ENCODE peak calls at places on chromosome 1, in six cellular contexts. W is Karpas-422, F is neuronal stem cell, P is H1, Q is mesenchymal stem cell, B is PC-3. D is an unnamed sample. For H3K4me1, the result is how much of the 10 kb centered on the place peaks cover.

GRCh38 chr1:26295194-26296138 is 11.0 kb downstream of the UBXN11 start:
- DNase-seq in W (no peak), P (no peak), Q (no peak), B (no peak), F (no peak), D (no peak)

GRCh38 chr1:25182629-25183028 is 49.7 kb downstream of the SYF2 start:
- DNase-seq in P (no peak), F (no peak), Q (peak), W (no peak), B (peak), D (peak)

GRCh38 chr1:235972316-235973090 is 92.4 kb downstream of the NID1 start:
- DNase-seq in Q (peak), F (no peak), B (peak), W (peak), P (no peak), D (peak)

GRCh38 chr1:224057461-224058199 is 56.3 kb upstream of the FBXO28 start:
- DNase-seq in B (peak), W (no peak), Q (no peak), P (no peak), F (no peak), D (no peak)

GRCh38 chr1:233386336-233386735 is 58.8 kb downstream of the MAP3K21 start:
- DNase-seq in Q (no peak), F (no peak), W (no peak), P (no peak), B (peak), D (no peak)

GRCh38 chr1:227411066-227411465 is 92.8 kb upstream of the CDC42BPA start:
- DNase-seq in P (no peak), W (no peak), Q (peak), B (no peak), F (no peak), D (peak)

GRCh38 chr1:235720544-235720943 is 71.0 kb upstream of the GNG4 start:
- DNase-seq in P (no peak), B (peak), W (no peak), F (no peak), Q (no peak), D (no peak)

GRCh38 chr1:167128261-167129227 is 34.7 kb downstream of the STYXL2 start:
- DNase-seq in B (peak), W (peak), F (no peak), P (no peak), Q (no peak), D (no peak)

GRCh38 chr1:24463756-24464377 is 38.8 kb upstream of the RCAN3 start:
- DNase-seq in F (no peak), W (no peak), P (peak), Q (no peak), B (no peak), D (no peak)

GRCh38 chr1:6358144-6358624 is 35.4 kb downstream of the ACOT7 start:
- DNase-seq in F (no peak), W (no peak), B (no peak), P (no peak), Q (peak), D (no peak)

GRCh38 chr1:6358757-6359567 is 34.6 kb downstream of the ACOT7 start:
- DNase-seq in Q (peak), F (no peak), B (no peak), P (no peak), W (peak), D (peak)

GRCh38 chr1:6360517-6360916 is 33.0 kb downstream of the ACOT7 start:
- DNase-seq in P (no peak), F (no peak), W (no peak), Q (no peak), B (no peak), D (no peak)

GRCh38 chr1:6359568-6360496 is 33.7 kb downstream of the ACOT7 start:
- DNase-seq in P (no peak), W (peak), Q (peak), B (no peak), F (no peak), D (peak)

GRCh38 chr1:6361124-6361775 is 32.3 kb downstream of the ACOT7 start:
- DNase-seq in B (no peak), P (no peak), F (no peak), Q (no peak), W (no peak), D (no peak)
- H3K9ac ChIP-seq in B (no peak), P (no peak), F (no peak), Q (peak), W (no peak), D (no peak)

DNA sequence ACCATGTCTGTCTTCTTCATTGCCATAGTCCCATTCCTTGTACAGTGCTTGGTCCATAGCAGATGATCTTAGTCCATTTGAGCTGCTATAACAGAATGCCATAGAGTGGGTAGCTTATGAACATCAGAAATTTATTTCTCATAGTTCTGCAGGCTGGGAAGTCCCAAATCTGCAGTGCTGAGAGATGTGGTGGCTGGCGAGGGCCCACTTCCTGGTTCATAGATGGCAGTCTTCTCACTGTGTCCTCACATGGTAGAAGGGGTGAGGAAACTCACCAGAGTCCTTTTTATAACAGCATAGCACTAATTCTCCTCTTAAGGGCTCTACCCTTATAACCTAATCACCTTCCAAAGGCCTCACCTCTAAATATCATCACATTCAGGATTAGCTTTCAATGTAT is 23.1 kb upstream of the RAP1A start:
- DNase-seq in Q (no peak), W (no peak), P (no peak), B (no peak), F (no peak), D (no peak)
- H3K4me1 ChIP-seq in Q (under half), W (under half), P (under half), B (under half), F (under half), D (under half)

DNA sequence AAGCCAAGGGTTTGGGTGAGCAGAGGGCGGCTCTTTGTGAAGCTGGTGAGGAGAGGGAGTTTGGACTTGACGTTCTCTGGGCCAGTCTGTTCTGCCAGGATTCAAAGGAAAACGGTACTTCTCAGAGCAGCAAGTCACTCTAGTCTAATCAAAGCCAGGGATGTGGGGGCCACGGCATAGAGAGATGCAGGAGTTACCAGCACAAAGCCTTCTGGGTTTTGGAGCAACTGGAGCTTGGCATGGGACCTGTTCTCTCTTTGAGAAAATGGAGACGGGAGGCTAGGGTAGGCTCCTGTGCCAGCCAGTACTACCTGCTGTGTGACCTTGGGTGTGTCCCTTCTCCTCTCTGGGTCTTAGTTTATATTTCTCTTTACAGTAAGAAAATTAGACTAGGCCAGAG is 2.1 kb downstream of the TXLNA start:
- DNase-seq in W (no peak), F (no peak), Q (no peak), P (no peak), B (no peak), D (no peak)
- H3K4me3 ChIP-seq in W (peak), F (peak), Q (no peak), P (peak), B (peak), D (peak)

GRCh38 chr1:54965624-54966340 is 14.6 kb upstream of the TMEM61 start:
- DNase-seq in B (peak), W (peak), P (no peak), Q (peak), F (no peak), D (peak)
- H3K9ac ChIP-seq in B (no peak), W (peak), P (no peak), Q (no peak), F (no peak), D (peak)

DNA sequence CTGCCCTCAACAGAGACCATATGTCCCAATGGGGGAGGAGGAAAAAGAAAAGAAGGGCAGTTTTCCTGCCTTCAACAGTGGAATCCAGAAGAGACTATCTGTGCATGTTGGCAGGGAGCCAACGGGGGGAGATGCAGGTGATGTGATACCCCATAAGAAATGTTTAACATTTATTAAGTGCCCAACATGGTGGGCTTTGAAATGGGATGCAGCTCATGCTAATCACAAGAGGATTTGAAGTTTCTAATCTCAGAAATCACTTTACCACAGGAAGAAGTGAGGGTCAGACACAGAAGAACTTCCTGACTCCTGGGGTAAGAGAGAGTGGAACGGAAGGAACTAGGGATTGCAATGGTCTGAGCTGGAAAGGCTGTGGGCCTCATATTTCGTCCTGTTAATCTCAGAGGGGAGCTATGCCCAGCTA is 16.2 kb downstream of the CSRP1 start:
- DNase-seq in Q (peak), B (no peak), P (no peak), F (no peak), W (no peak), D (no peak)
- H3K4me1 ChIP-seq in Q (under half), B (under half), P (under half), F (under half), W (under half), D (half or more)

DNA sequence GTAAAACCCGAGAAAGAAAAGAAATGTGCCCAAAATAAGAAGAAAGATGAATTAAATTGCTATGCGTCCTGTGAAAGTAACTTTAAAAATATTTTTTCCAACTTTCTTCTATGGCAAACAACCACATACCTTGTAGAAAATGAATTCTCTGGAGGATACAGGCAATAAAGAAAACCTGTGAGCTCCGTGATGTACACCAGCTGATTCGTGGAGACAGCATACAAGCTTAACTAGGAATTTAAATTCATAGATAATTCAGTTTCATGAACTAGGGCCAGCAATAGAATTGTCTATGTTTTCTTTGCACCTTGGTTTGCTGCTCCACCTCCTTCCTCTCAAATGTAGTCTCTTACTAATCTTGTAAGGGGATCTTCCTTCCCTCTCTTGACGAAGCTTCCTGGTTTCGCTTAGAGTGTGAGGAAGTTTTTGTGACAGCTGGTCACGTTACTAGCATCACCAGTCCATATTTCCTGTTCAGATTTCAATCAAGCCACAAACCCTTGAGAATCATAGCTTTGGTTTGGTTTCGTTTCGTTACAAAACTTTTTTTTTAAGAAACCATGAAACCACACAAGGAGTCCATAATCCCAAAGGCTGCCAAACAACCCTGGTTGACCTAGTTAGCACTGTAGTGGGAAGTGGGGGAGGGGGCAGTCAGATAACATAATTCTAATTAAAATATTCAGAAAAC is 35.8 kb downstream of the GREM2 start:
- DNase-seq in B (no peak), P (no peak), F (no peak), Q (peak), W (no peak), D (peak)
- H3K4me3 ChIP-seq in B (peak), P (no peak), F (no peak), Q (no peak), W (peak), D (peak)

GRCh38 chr1:191432817-191433216 is 725.4 kb upstream of the RGS18 start:
- DNase-seq in B (no peak), Q (no peak), W (no peak), F (no peak), P (no peak), D (no peak)
- H3K9ac ChIP-seq in B (no peak), Q (no peak), W (no peak), F (no peak), P (no peak), D (no peak)

D was measured in adipocyte.